ENCODE peak calls at places on chromosomes 12 and 14, in nine cellular contexts. C is A549, W is sigmoid colon, H is MM.1S, Z is right atrium auricular region, L is breast epithelium, U is HCT116, M is heart right ventricle, F is Panc1. S is an unnamed sample.

GRCh38 chr12:20420557-20420956 is 52.2 kb downstream of the PDE3A start:
- DNase-seq in C (no peak), Z (no peak), M (no peak), W (no peak), U (no peak), L (no peak), F (no peak), H (no peak), S (no peak)

GRCh38 chr14:53929871-53930685 is 26.5 kb downstream of the BMP4 start:
- DNase-seq in F (peak; percentile 4), Z (no peak), U (peak; percentile 37), L (no peak), W (no peak), M (no peak), H (peak; percentile 35), C (peak; percentile 28), S (no peak)

GRCh38 chr12:118103601-118104382 is at the start of gene VSIG10:
- DNase-seq in U (no peak), H (no peak), F (no peak), M (peak; percentile 79), W (peak; percentile 91), Z (peak; percentile 61), L (peak; percentile 20), C (peak; percentile 81), S (no peak)

GRCh38 chr12:49487605-49488004 is 51.2 kb upstream of the KCNH3 start:
- DNase-seq in M (no peak), Z (no peak), F (no peak), W (no peak), C (no peak), L (no peak), U (no peak), H (peak; percentile 83), S (no peak)

GRCh38 chr14:24960816-24961215 is 89.1 kb downstream of the STXBP6 start:
- DNase-seq in U (no peak), L (no peak), M (no peak), F (no peak), W (no peak), Z (no peak), H (no peak), C (no peak), S (no peak)

GRCh38 chr14:100864206-100864605 is 38.3 kb downstream of the MEG3 start:
- DNase-seq in M (no peak), L (no peak), C (no peak), H (no peak), Z (no peak), F (no peak), U (no peak), W (peak; percentile 18), S (no peak)

GRCh38 chr12:19694627-19695026 is 255.3 kb downstream of the AEBP2 start:
- DNase-seq in C (no peak), U (no peak), L (no peak), W (no peak), Z (no peak), F (no peak), M (no peak), H (no peak), S (no peak)

GRCh38 chr12:49231881-49232650 is 32.8 kb upstream of the TUBA1C start:
- DNase-seq in L (no peak), W (no peak), H (no peak), C (no peak), U (no peak), M (no peak), Z (no peak), F (no peak), S (no peak)

GRCh38 chr12:130633771-130634170 is 82.3 kb downstream of the RIMBP2 start:
- DNase-seq in L (no peak), F (no peak), W (peak; percentile 59), Z (no peak), H (no peak), C (no peak), U (no peak), M (no peak), S (no peak)

GRCh38 chr12:54036620-54037359 is 3.9 kb downstream of the HOXC5 start:
- DNase-seq in L (no peak), Z (no peak), W (no peak), U (no peak), M (no peak), C (peak; percentile 57), F (no peak), H (no peak), S (no peak)

GRCh38 chr12:50110762-50111416 is 1.1 kb upstream of the COX14 start:
- DNase-seq in U (no peak), H (peak; percentile 92), W (peak; percentile 80), M (peak; percentile 76), F (no peak), C (peak; percentile 52), L (peak; percentile 60), Z (peak; percentile 72), S (no peak)

GRCh38 chr12:12319501-12320322 is 30.3 kb downstream of the MANSC1 start:
- DNase-seq in F (no peak), L (no peak), M (no peak), U (no peak), W (peak; percentile 55), C (no peak), H (no peak), Z (no peak), S (no peak)

DNA sequence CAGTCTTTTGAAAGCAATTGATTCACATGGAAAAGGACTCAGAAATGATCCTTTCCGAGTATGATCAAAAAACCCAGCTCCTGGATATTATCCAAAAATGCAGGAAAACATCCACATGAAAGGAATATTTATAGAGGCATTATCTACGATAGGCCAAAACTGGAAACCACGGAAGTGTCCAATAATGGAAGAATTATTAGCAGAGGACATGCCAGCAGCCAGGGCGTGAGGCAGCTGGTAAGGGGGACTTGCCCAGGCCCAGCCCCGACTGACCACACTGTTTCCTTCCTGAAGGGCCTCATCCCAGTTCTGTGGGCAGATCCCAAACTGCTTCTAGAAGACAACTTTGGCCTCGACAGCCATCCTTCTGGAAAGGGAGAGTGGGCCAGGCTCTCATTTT is 20.5 kb downstream of the ACTN1 start:
- DNase-seq in M (no peak), W (no peak), C (no peak), L (no peak), H (no peak), U (no peak), Z (no peak), F (no peak), S (no peak)
- TF ChIP-seq CTCF in M (no peak), W (no peak), C (no peak), L (no peak), H (no peak), U (no peak), Z (no peak), F (no peak), S (no peak)

DNA sequence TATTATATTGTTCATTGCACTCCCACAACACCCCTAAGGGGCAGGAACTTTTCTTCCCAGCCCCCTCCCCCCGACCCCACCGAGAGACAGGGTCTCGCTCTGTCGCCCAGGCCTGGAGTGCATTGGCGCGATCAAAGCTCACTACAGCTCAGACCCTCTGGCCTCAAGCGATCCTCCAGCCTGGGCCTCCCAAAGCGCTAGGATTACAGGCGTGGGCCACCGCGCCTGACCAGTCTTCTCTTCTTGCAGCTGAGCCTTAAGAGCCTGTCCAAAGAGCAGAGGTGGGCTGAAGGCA is 310 bp upstream of the UNG start:
- DNase-seq in W (no peak), L (peak; percentile 5), M (no peak), C (no peak), Z (no peak), U (no peak), H (no peak), F (no peak), S (no peak)
- H3K4me3 ChIP-seq in W (no peak overlapping the region), L (peak overlapping the region; percentile 86), M (peak overlapping the region; percentile 91), C (peak overlapping the region; percentile 91), Z (peak overlapping the region; percentile 77), U (peak overlapping the region; percentile 79), H (peak overlapping the region; percentile 82), F (peak overlapping the region; percentile 78), S (peak overlapping the region; percentile 58)

GRCh38 chr14:95895720-95896119 is 19.1 kb downstream of the TUNAR start:
- DNase-seq in M (no peak), Z (no peak), L (no peak), C (peak; percentile 48), F (no peak), U (peak; percentile 26), W (no peak), H (peak; percentile 46), S (no peak)
- TF ChIP-seq CTCF in M (no peak), Z (no peak), L (no peak), C (peak; percentile 34), F (peak; percentile 57), U (peak; percentile 20), W (no peak), H (peak; percentile 46), S (peak; percentile 37)

DNA sequence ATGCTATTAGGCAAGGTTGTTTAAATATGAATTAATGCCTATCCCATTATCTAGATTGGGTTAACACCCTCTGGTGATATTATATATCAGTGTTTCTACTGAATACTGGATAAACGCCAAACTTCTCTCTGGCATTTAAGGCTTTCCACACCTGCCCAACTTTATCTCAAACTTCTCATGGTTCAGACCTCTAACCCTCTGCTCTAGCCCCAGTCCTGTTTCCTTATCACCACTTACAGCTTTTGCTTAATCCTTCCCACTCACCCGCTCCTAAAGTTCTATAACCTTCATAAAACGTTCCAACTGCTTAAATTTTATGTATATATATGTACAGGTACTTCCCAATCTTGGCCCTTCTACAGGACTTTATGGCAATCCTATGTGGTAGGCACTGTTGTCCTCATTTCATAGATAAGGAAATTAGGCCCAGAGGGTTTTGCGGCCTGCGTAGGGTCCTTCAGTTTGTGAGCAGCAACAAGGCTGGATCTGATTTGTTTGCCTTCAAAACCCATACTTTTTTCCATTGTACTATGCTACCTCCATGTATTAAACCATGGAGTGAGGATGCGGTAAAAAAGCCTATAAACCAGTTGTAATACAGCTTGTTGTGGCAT is 1.2 kb downstream of the LPCAT3 start:
- DNase-seq in F (no peak), Z (no peak), W (no peak), C (no peak), L (no peak), U (no peak), M (no peak), H (no peak), S (no peak)
- H3K4me3 ChIP-seq in F (peak overlapping the region; percentile 85), Z (peak overlapping the region; percentile 86), W (peak overlapping the region; percentile 70), C (peak overlapping the region; percentile 72), L (peak overlapping the region; percentile 88), U (peak overlapping the region; percentile 89), M (peak overlapping the region; percentile 81), H (peak overlapping the region; percentile 96), S (peak overlapping the region; percentile 88)

DNA sequence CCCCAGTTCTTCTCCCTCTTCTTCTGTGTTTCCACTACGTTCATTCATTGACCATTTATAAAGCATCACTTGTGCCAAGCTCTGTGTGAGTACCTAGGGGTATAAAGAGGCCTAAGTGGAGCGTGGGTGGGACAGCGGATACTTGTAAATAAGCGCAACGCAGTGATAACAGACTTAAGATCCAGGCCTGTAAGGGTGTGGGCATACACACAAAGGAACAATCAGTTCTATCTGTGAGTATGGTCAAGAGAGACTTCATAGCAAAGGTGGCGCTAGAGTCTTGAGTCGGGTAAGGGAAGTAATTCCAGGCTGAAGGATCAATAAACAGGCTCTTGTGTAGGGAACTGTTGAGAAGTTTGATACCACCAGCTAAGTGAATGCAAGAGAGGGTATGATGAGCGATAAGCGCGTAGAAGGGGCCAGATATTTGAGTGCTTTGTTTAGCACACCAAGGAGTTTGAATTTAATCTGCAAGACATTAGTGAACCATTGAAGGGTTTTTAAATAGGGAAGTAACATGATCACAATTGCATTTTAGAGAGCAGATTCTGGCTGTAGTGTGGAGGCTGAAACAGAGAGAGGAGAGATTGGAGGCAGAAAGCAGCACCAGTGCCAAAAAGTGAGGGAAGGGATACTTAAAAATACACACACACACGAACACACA is 1.0 kb upstream of the GXYLT1 start:
- DNase-seq in M (no peak), Z (no peak), F (no peak), U (no peak), L (no peak), H (no peak), C (peak; percentile 72), W (no peak), S (no peak)
- TF ChIP-seq CTCF in M (no peak), Z (no peak), F (peak; percentile 74), U (no peak), L (no peak), H (no peak), C (peak; percentile 49), W (no peak), S (peak; percentile 11)